ENCODE peak calls at places on chromosome 22, in seven cellular contexts. S is head of caudate nucleus; Y is central memory CD4-positive, alpha-beta T cell; H is cortex of kidney; J is body of pancreas; D is CD8-positive, alpha-beta memory T cell; M is activated CD8-positive, alpha-beta T cell treated with anti-CD3 and anti-CD28 coated beads for 36 hours. N is an unnamed sample.

GRCh38 chr22:31812977-31813605 is 59.3 kb downstream of the DEPDC5 start:
- DNase-seq in Y (no peak), H (no peak), D (no peak), J (no peak), M (no peak), S (no peak), N (no peak)

GRCh38 chr22:50012201-50013181 is at the start of gene IL17REL:
- DNase-seq in S (no peak), H (no peak), M (no peak), Y (no peak), D (no peak), J (no peak), N (no peak)

GRCh38 chr22:29870574-29870973 is 12.4 kb upstream of the MTMR3 start:
- DNase-seq in H (no peak), D (no peak), S (no peak), J (no peak), Y (no peak), M (peak; percentile 21), N (no peak)

GRCh38 chr22:39041908-39042307 is 1.2 kb downstream of the APOBEC3F start:
- DNase-seq in S (no peak), H (no peak), D (no peak), M (no peak), J (no peak), Y (no peak), N (no peak)

GRCh38 chr22:39130892-39131855 is 21.3 kb downstream of the CBX7 start:
- DNase-seq in J (no peak), S (no peak), Y (no peak), H (no peak), M (no peak), D (no peak), N (no peak)

GRCh38 chr22:40791241-40791640 is 27.9 kb downstream of the SLC25A17 start:
- DNase-seq in H (no peak), M (no peak), Y (no peak), J (no peak), S (no peak), D (no peak), N (no peak)

GRCh38 chr22:40326905-40327735 is 19.2 kb upstream of the ADSL start:
- DNase-seq in S (no peak), D (no peak), Y (peak; percentile 48), M (peak; percentile 29), J (no peak), H (no peak), N (no peak)

GRCh38 chr22:21981874-21982273 is 713 bp downstream of the TOP3B start:
- DNase-seq in D (no peak), J (no peak), S (no peak), M (no peak), Y (no peak), H (no peak), N (no peak)

GRCh38 chr22:40329466-40329865 is 16.8 kb upstream of the ADSL start:
- DNase-seq in M (no peak), Y (no peak), H (no peak), J (no peak), S (no peak), D (no peak), N (no peak)

GRCh38 chr22:27792452-27793165 is 8.9 kb downstream of the MN1 start:
- DNase-seq in H (no peak), M (no peak), J (no peak), Y (no peak), D (no peak), S (no peak), N (peak; percentile 3)

GRCh38 chr22:31361743-31362142 is 15.6 kb upstream of the PATZ1 start:
- DNase-seq in H (no peak), M (no peak), J (no peak), Y (no peak), S (no peak), D (no peak), N (no peak)

GRCh38 chr22:27973851-27974250 is 54.8 kb upstream of the PITPNB start:
- DNase-seq in Y (no peak), J (no peak), H (no peak), D (no peak), M (no peak), S (no peak), N (no peak)

GRCh38 chr22:45007946-45008852 is 1.6 kb downstream of the PHF21B start:
- DNase-seq in H (no peak), J (no peak), M (peak; percentile 31), S (peak; percentile 44), Y (no peak), D (no peak), N (no peak)

GRCh38 chr22:24429411-24430365 is 2.3 kb downstream of the ADORA2A start:
- DNase-seq in H (no peak), S (no peak), M (peak; percentile 92), Y (peak; percentile 55), D (peak; percentile 37), J (no peak), N (no peak)

GRCh38 chr22:23553922-23554870 is 25.9 kb downstream of the IGLL1 start:
- DNase-seq in D (no peak), S (peak; percentile 64), H (no peak), Y (no peak), J (no peak), M (no peak), N (no peak)

GRCh38 chr22:45151503-45151902 is 12.2 kb upstream of the NUP50 start:
- DNase-seq in J (no peak), M (no peak), H (no peak), D (no peak), Y (no peak), S (no peak), N (no peak)

GRCh38 chr22:38313384-38313955 is 3.8 kb downstream of the CSNK1E start:
- DNase-seq in J (peak; percentile 42), M (peak; percentile 59), Y (peak; percentile 36), H (no peak), S (no peak), D (no peak), N (no peak)

GRCh38 chr22:49598338-49598737 is 229.3 kb downstream of the BRD1 start:
- DNase-seq in Y (no peak), D (no peak), S (no peak), J (no peak), M (no peak), H (no peak), N (no peak)

GRCh38 chr22:38148252-38148651 is 33.4 kb downstream of the PLA2G6 start:
- DNase-seq in M (no peak), H (no peak), D (no peak), S (no peak), J (no peak), Y (no peak), N (no peak)

GRCh38 chr22:40922484-40923303 is 28.5 kb upstream of the RBX1 start:
- DNase-seq in D (no peak), S (no peak), M (peak; percentile 8), Y (peak; percentile 61), H (no peak), J (no peak), N (peak; percentile 41)

GRCh38 chr22:40183029-40183581 is 5.4 kb downstream of the TNRC6B start:
- DNase-seq in D (no peak), H (no peak), Y (peak; percentile 24), M (peak; percentile 41), S (no peak), J (no peak), N (no peak)

GRCh38 chr22:34886812-34887211 is 179.1 kb upstream of the ISX start:
- DNase-seq in S (no peak), J (no peak), H (no peak), Y (no peak), M (no peak), D (no peak), N (no peak)

GRCh38 chr22:27669798-27670599 is 131.6 kb downstream of the MN1 start:
- DNase-seq in Y (no peak), H (no peak), D (no peak), M (no peak), J (no peak), S (no peak), N (no peak)

GRCh38 chr22:31451709-31452571 is 37.7 kb downstream of the EIF4ENIF1 start:
- DNase-seq in M (no peak), H (no peak), Y (peak; percentile 25), D (no peak), J (no peak), S (no peak), N (no peak)

GRCh38 chr22:36673821-36674220 is 29.7 kb downstream of the CACNG2 start:
- DNase-seq in D (no peak), J (no peak), H (no peak), M (no peak), S (no peak), Y (no peak), N (no peak)

GRCh38 chr22:32401486-32401885 is 10.6 kb downstream of the RTCB start:
- DNase-seq in J (no peak), S (no peak), H (no peak), M (no peak), Y (no peak), D (no peak), N (no peak)

GRCh38 chr22:43883012-43883661 is 8.7 kb downstream of the PNPLA5 start:
- DNase-seq in J (peak; percentile 28), Y (peak; percentile 24), D (peak; percentile 26), S (peak; percentile 62), H (no peak), M (peak; percentile 77), N (no peak)

GRCh38 chr22:26259510-26259909 is 90.2 kb downstream of the SEZ6L start:
- DNase-seq in D (no peak), H (no peak), S (no peak), Y (no peak), J (no peak), M (peak; percentile 48), N (no peak)

GRCh38 chr22:33007485-33007884 is 50.7 kb downstream of the SYN3 start:
- DNase-seq in H (no peak), Y (no peak), S (no peak), J (no peak), M (no peak), D (no peak), N (no peak)

GRCh38 chr22:50192825-50193204 is 7.1 kb downstream of the TRABD start:
- DNase-seq in D (peak; percentile 30), S (no peak), Y (peak; percentile 67), J (no peak), H (no peak), M (peak; percentile 62), N (no peak)

GRCh38 chr22:48579035-48579914 is 1248.4 kb downstream of the BRD1 start:
- DNase-seq in D (no peak), S (no peak), H (no peak), Y (no peak), M (no peak), J (no peak), N (no peak)

N was measured in putamen.